ENCODE peak calls at places on chromosomes 7 and 10, in eight cellular contexts. X is lower lobe of right lung, F is activated B cell treated with CpG ODN at 0.5 μM for 24 hours, B is breast epithelium, Z is astrocyte of the spinal cord, L is heart left ventricle, E is dorsolateral prefrontal cortex, R is coronary artery. J is an unnamed sample.

GRCh38 chr7:104196161-104196560 is 11.7 kb downstream of the ORC5 start:
- DNase-seq in E (no peak), F (no peak), R (no peak), X (no peak), Z (no peak), L (no peak), B (no peak), J (no peak)

GRCh38 chr7:138025215-138026186 is 23.6 kb upstream of the CREB3L2 start:
- DNase-seq in Z (no peak), X (no peak), L (no peak), R (no peak), B (no peak), F (no peak), E (no peak), J (no peak)

GRCh38 chr10:11636761-11637166 is 25.3 kb upstream of the USP6NL start:
- DNase-seq in Z (peak), R (no peak), F (no peak), E (no peak), B (no peak), X (no peak), L (no peak), J (no peak)

GRCh38 chr10:1476106-1476803 is 261.1 kb downstream of the ADARB2 start:
- DNase-seq in X (no peak), B (no peak), Z (no peak), R (no peak), F (no peak), E (no peak), L (no peak), J (no peak)

GRCh38 chr10:75870039-75870645 is 438.7 kb downstream of the LRMDA start:
- DNase-seq in Z (no peak), L (no peak), E (no peak), F (no peak), R (no peak), B (no peak), X (no peak), J (no peak)

GRCh38 chr7:101835136-101835535 is 17.7 kb downstream of the CUX1 start:
- DNase-seq in B (no peak), L (no peak), E (no peak), Z (no peak), F (no peak), X (no peak), R (no peak), J (no peak)

GRCh38 chr7:80997841-80998240 is 79.0 kb upstream of the SEMA3C start:
- DNase-seq in E (no peak), R (no peak), X (no peak), B (no peak), L (no peak), F (no peak), Z (no peak), J (no peak)

GRCh38 chr7:48976850-48977249 is 52.5 kb downstream of the CDC14C start:
- DNase-seq in L (no peak), R (no peak), B (no peak), F (no peak), Z (no peak), E (no peak), X (no peak), J (no peak)

GRCh38 chr7:41879424-41879823 is 176.5 kb upstream of the INHBA start:
- DNase-seq in Z (no peak), X (no peak), E (no peak), F (no peak), B (no peak), R (no peak), L (no peak), J (no peak)

GRCh38 chr10:63331586-63331985 is 134.2 kb downstream of the JMJD1C start:
- DNase-seq in B (no peak), E (no peak), Z (no peak), X (no peak), F (no peak), R (no peak), L (no peak), J (no peak)

GRCh38 chr7:57198801-57199200 is 66.6 kb upstream of the ZNF479 start:
- DNase-seq in Z (no peak), E (no peak), F (no peak), B (peak), L (no peak), R (peak), X (peak), J (no peak)

GRCh38 chr10:33494694-33495093 is 160.2 kb upstream of the NRP1 start:
- DNase-seq in X (no peak), R (no peak), Z (no peak), B (no peak), E (no peak), F (no peak), L (no peak), J (no peak)

GRCh38 chr10:116848032-116848911 is 1.0 kb upstream of the ENO4 start:
- DNase-seq in R (no peak), Z (peak), F (peak), B (no peak), X (no peak), L (no peak), E (peak), J (no peak)

GRCh38 chr10:110944997-110945396 is 25.6 kb downstream of the SHOC2 start:
- DNase-seq in Z (peak), F (no peak), L (no peak), X (no peak), R (no peak), B (no peak), E (no peak), J (no peak)

GRCh38 chr7:93821463-93821862 is 69.1 kb downstream of the TFPI2 start:
- DNase-seq in L (no peak), X (no peak), B (no peak), R (no peak), F (no peak), E (no peak), Z (no peak), J (no peak)

GRCh38 chr10:17216217-17216900 is 11.7 kb upstream of the VIM start:
- DNase-seq in E (no peak), R (peak), F (no peak), B (no peak), L (no peak), X (peak), Z (peak), J (no peak)

GRCh38 chr7:115005942-115006341 is 84.0 kb downstream of the MDFIC start:
- DNase-seq in L (no peak), F (no peak), Z (no peak), B (no peak), E (no peak), X (no peak), R (no peak), J (no peak)

GRCh38 chr10:77297370-77297692 is 340.3 kb downstream of the KCNMA1 start:
- DNase-seq in F (no peak), E (no peak), X (no peak), Z (peak), R (no peak), L (no peak), B (no peak), J (no peak)

GRCh38 chr10:100519321-100520051 is at the start of gene SEC31B:
- DNase-seq in F (no peak), X (peak), B (no peak), Z (no peak), R (no peak), E (peak), L (peak), J (no peak)

GRCh38 chr10:128964100-128964403 is 503.0 kb upstream of the MGMT start:
- DNase-seq in E (no peak), B (no peak), X (no peak), Z (no peak), F (no peak), R (no peak), L (no peak), J (no peak)

GRCh38 chr10:87613766-87614165 is 45.9 kb upstream of the PAPSS2 start:
- DNase-seq in E (no peak), X (no peak), B (no peak), Z (no peak), F (no peak), L (no peak), R (no peak), J (no peak)

GRCh38 chr7:150971242-150972048 is 6.7 kb downstream of the KCNH2 start:
- DNase-seq in F (no peak), L (peak), Z (no peak), B (no peak), R (no peak), X (no peak), E (no peak), J (no peak)

GRCh38 chr7:151012921-151013347 is 11.4 kb downstream of the ATG9B start:
- DNase-seq in Z (peak), B (no peak), L (no peak), X (no peak), E (no peak), R (no peak), F (no peak), J (no peak)

GRCh38 chr7:20388064-20388463 is 57.4 kb downstream of the ITGB8 start:
- DNase-seq in R (no peak), X (no peak), L (no peak), E (no peak), B (no peak), F (no peak), Z (no peak), J (no peak)

GRCh38 chr7:20075992-20076813 is 141.0 kb downstream of the MACC1 start:
- DNase-seq in B (no peak), E (no peak), X (no peak), L (no peak), Z (no peak), F (no peak), R (no peak), J (no peak)

GRCh38 chr7:78213402-78213801 is 414.8 kb downstream of the PHTF2 start:
- DNase-seq in F (no peak), B (no peak), R (no peak), Z (no peak), L (no peak), E (no peak), X (no peak), J (no peak)

GRCh38 chr10:36280396-36280795 is 638.3 kb upstream of the FZD8 start:
- DNase-seq in E (no peak), X (no peak), Z (peak), L (no peak), F (no peak), R (no peak), B (no peak), J (no peak)

GRCh38 chr7:123724725-123725381 is 23.9 kb downstream of the WASL start:
- DNase-seq in B (no peak), R (no peak), Z (peak), F (no peak), L (no peak), E (no peak), X (no peak), J (no peak)

GRCh38 chr10:36946598-36946997 is 178.8 kb upstream of the ANKRD30A start:
- DNase-seq in B (no peak), L (no peak), X (no peak), F (no peak), Z (no peak), R (no peak), E (no peak), J (no peak)

GRCh38 chr10:84348860-84349259 is 20.5 kb downstream of the CCSER2 start:
- DNase-seq in E (no peak), X (no peak), F (no peak), Z (peak), L (no peak), R (no peak), B (no peak), J (no peak)

GRCh38 chr7:120966961-120967360 is 16.4 kb downstream of the ING3 start:
- DNase-seq in B (no peak), Z (no peak), E (no peak), X (no peak), R (no peak), L (no peak), F (no peak), J (no peak)

GRCh38 chr7:138512885-138513284 is 52.8 kb downstream of the TRIM24 start:
- DNase-seq in F (no peak), E (no peak), R (no peak), L (no peak), X (no peak), Z (no peak), B (no peak), J (no peak)

GRCh38 chr7:112174192-112174591 is 32.0 kb downstream of the DOCK4 start:
- DNase-seq in F (no peak), B (no peak), L (no peak), X (no peak), E (no peak), R (no peak), Z (no peak), J (no peak)

GRCh38 chr7:30575910-30576309 is 18.8 kb upstream of the GARS1 start:
- DNase-seq in X (no peak), Z (no peak), F (no peak), R (no peak), E (no peak), L (no peak), B (no peak), J (no peak)

GRCh38 chr10:71835671-71836593 is 15.1 kb downstream of the PSAP start:
- DNase-seq in E (peak), R (peak), B (no peak), L (peak), F (peak), X (no peak), Z (peak), J (no peak)

GRCh38 chr7:5554287-5554785 is 130.7 kb upstream of the TNRC18 start:
- DNase-seq in L (no peak), R (no peak), E (no peak), Z (no peak), F (no peak), B (no peak), X (peak), J (no peak)

GRCh38 chr7:44158060-44158872 is 17.1 kb upstream of the MYL7 start:
- DNase-seq in L (no peak), X (no peak), R (peak), E (no peak), B (peak), F (no peak), Z (no peak), J (no peak)

GRCh38 chr10:70761031-70761601 is 24.1 kb downstream of the TBATA start:
- DNase-seq in B (no peak), Z (peak), X (peak), E (no peak), R (no peak), F (no peak), L (no peak), J (no peak)
- TF ChIP-seq CTCF in B (no peak), Z (peak), X (no peak), E (no peak), R (no peak), F (no peak), L (no peak), J (no peak)

DNA sequence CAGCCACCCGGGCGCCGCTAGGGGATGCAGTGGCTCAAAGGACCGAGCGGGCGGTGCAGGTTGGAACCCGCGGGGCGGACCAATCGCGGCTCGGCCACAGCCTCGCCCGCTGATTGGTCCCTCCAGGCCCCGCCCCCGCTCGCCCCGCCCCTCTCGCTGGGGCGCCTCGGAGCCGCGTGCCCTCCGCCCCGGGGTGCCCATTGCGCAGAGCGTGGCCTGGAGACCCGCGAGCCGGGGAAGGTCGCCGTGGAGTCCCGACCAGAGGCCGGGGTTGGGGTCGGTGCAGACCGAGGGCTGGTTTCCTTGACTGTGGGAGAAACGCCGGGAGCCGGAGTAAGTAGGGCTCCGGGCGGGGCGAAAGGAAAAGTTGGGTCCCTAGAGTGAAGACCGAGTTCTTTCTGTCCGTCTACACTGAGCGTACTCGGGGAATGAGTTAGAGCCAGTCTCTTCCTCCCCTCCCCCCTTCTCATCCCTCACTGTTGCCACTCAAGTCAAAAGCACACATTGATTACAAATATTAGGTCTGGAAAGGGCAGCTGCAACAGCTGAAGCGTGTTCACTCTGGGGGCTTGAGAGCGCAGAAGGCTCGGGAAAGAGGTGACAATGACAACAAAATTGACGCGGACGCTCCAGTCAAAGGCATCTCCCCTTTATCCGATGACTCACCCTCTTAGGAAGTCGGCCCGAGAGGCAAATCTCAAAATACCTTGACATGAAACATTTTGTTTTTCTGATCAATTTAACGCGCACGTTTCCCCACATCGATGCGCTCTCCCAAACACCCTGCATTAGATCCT is 844 bp upstream of the GATA3 start:
- DNase-seq in F (peak), L (peak), Z (peak), B (peak), E (peak), X (peak), R (no peak), J (peak)
- TF ChIP-seq CTCF in F (no peak), L (no peak), Z (peak), B (peak), E (no peak), X (peak), R (no peak), J (peak)

DNA sequence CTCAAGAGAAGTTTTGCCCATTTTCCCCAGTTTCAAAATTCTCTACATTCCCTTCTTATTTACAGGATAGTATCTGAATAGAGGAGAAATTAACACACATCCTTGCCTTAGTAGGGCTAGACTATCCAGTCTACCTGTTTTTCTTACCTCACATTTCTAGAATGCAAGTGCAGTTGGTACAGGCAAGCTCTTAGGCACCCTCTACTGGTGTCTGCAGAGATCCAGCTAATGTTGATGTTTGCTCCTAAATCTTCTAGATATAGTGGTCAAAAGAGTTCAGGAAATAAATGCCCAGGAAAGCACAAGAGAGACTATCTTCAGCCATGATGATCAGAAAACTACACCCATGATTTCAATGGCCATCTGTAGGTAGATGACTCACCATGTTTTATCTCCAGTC is 205.3 kb downstream of the HTR7 start:
- DNase-seq in F (no peak), Z (peak), L (no peak), R (no peak), X (no peak), E (no peak), B (no peak), J (no peak)
- TF ChIP-seq CTCF in F (no peak), Z (peak), L (peak), R (no peak), X (peak), E (no peak), B (no peak), J (no peak)

DNA sequence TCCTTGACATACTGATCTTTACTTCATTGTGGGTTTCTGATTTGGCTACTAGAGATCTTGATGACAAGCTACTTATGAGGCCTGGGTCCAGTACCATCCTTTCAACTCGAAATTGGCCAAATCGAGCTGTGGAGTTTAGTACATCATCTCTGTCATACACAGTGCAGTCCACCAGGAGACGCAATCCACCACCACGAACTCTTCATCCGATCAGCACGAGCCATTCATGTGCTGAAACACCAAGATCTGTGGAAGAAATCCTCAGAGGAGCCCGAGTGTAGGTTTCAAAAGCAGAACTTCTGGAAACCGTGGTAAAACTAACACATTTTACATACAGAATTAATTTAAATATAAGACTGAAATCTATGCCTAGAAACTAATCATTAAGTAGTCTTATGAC is 14.2 kb downstream of the DNAJC9 start:
- DNase-seq in R (no peak), Z (no peak), F (no peak), X (no peak), E (no peak), B (no peak), L (no peak), J (no peak)
- TF ChIP-seq CTCF in R (no peak), Z (peak), F (no peak), X (no peak), E (no peak), B (no peak), L (no peak), J (no peak)

DNA sequence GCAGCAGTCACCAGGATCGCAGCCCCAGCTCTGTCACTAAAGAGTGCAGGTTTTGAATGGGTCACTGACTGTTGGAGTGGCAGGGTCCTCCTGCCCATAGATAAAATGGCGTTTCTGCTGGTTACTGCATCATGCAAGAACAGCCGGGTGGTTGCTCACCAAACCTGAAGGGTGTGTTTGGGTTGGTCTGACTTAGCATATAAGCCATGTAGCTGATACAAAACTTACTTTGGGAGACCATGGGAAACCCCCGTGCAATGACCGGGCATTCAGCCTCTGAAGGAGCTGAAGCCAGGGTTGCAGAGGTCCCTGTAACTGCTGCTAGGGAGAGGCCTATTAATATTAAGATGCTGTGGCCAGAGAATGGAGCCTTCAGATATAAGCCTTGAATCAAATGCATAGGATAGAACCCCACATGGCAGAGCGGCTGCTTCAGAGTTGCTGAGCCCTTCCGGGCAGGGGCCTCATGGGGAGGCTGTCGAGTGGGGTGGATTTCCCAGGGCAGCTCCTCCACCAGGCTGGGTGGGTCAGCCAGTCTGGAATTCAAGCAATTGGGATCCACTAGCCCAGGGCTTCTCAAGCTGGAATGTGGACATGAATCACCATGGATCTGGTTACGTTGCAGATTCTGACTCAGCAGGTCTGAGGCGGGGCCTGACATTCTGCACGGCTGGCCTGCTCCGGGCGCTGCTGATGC is 70.9 kb upstream of the CTBP2 start:
- DNase-seq in Z (peak), E (no peak), R (no peak), L (no peak), F (no peak), X (no peak), B (no peak), J (no peak)
- TF ChIP-seq CTCF in Z (no peak), E (no peak), R (no peak), L (no peak), F (no peak), X (no peak), B (no peak), J (no peak)